ENCODE peak calls at places on chromosomes 13 and 19, in five cellular contexts. M is AG09309, E is nephron progenitor cell, X is endothelial cell, Q is tibial nerve. H is an unnamed sample.

GRCh38 chr19:35009424-35010415 is 9.6 kb downstream of the GRAMD1A start:
- DNase-seq in X (no peak), E (no peak), M (no peak), Q (no peak), H (no peak)

GRCh38 chr13:112247471-112248405 is 128.4 kb upstream of the SPACA7 start:
- DNase-seq in Q (no peak), E (no peak), X (no peak), M (no peak), H (no peak)

GRCh38 chr19:13742756-13743155 is 21.6 kb upstream of the MRI1 start:
- DNase-seq in E (no peak), Q (no peak), M (no peak), X (no peak), H (no peak)

GRCh38 chr19:6737873-6738725 is 719 bp upstream of the GPR108 start:
- DNase-seq in E (peak), M (peak), X (peak), Q (peak), H (no peak)

GRCh38 chr13:26255717-26256277 is 1.9 kb downstream of the CDK8 start:
- DNase-seq in E (no peak), Q (no peak), M (no peak), X (no peak), H (no peak)

GRCh38 chr19:5286465-5287029 is 54.1 kb downstream of the PTPRS start:
- DNase-seq in Q (no peak), E (no peak), X (no peak), M (no peak), H (no peak)

GRCh38 chr13:45391926-45392325 is 26.2 kb downstream of the SLC25A30 start:
- DNase-seq in E (no peak), X (no peak), M (no peak), Q (no peak), H (no peak)

GRCh38 chr13:49635599-49636433 is 7.5 kb downstream of the ARL11 start:
- DNase-seq in X (no peak), E (no peak), Q (no peak), M (no peak), H (no peak)

GRCh38 chr19:19540707-19541515 is 2.8 kb downstream of the CILP2 start:
- DNase-seq in E (peak), M (no peak), X (peak), Q (no peak), H (no peak)

GRCh38 chr19:8592231-8593009 is 15.2 kb upstream of the MYO1F start:
- DNase-seq in M (peak), E (peak), X (peak), Q (peak), H (peak)

GRCh38 chr19:1874554-1875185 is 10.6 kb downstream of the ABHD17A start:
- DNase-seq in Q (no peak), X (no peak), E (no peak), M (no peak), H (no peak)

GRCh38 chr19:33754361-33754760 is 42.3 kb upstream of the KCTD15 start:
- DNase-seq in M (no peak), E (no peak), X (no peak), Q (no peak), H (no peak)

GRCh38 chr13:74021507-74021906 is 112.7 kb downstream of the KLF12 start:
- DNase-seq in X (no peak), M (no peak), E (no peak), Q (no peak), H (no peak)

GRCh38 chr13:79782541-79783216 is 301.7 kb downstream of the NDFIP2 start:
- DNase-seq in E (peak), X (peak), M (no peak), Q (peak), H (no peak)

GRCh38 chr19:29836409-29836825 is 24.6 kb downstream of the CCNE1 start:
- DNase-seq in Q (no peak), E (no peak), M (no peak), X (no peak), H (peak)

GRCh38 chr19:49342291-49342721 is 7.1 kb downstream of the CD37 start:
- DNase-seq in M (no peak), Q (no peak), E (no peak), X (no peak), H (no peak)

GRCh38 chr13:39405596-39405995 is 197.4 kb downstream of the LHFPL6 start:
- DNase-seq in M (no peak), X (no peak), Q (no peak), E (no peak), H (no peak)

GRCh38 chr13:94558721-94559120 is 37.2 kb downstream of the TGDS start:
- DNase-seq in E (no peak), M (no peak), Q (no peak), X (no peak), H (no peak)

GRCh38 chr19:49409441-49410029 is 13.7 kb downstream of the PTH2 start:
- DNase-seq in E (no peak), M (no peak), X (no peak), Q (no peak), H (no peak)

GRCh38 chr19:50003810-50004419 is 21.3 kb downstream of the VRK3 start:
- DNase-seq in Q (no peak), X (no peak), E (no peak), M (peak), H (no peak)

GRCh38 chr19:46958542-46958941 is 61.1 kb upstream of the NPAS1 start:
- DNase-seq in Q (no peak), M (no peak), X (no peak), E (no peak), H (no peak)

GRCh38 chr13:96967248-96967745 is 27.0 kb downstream of the OXGR1 start:
- DNase-seq in M (no peak), E (no peak), X (no peak), Q (no peak), H (no peak)
- TF ChIP-seq CTCF in M (no peak), E (no peak), X (peak), Q (no peak), H (no peak)

GRCh38 chr19:32358311-32358710 is 12.9 kb downstream of the ZNF507 start:
- DNase-seq in X (no peak), Q (no peak), M (no peak), E (no peak), H (no peak)
- TF ChIP-seq CTCF in X (no peak), Q (no peak), M (no peak), E (no peak), H (no peak)

GRCh38 chr13:52846567-52847321 is 1.7 kb downstream of the PCDH8 start:
- DNase-seq in Q (peak), X (peak), E (peak), M (no peak), H (no peak)
- TF ChIP-seq CTCF in Q (peak), X (no peak), E (peak), M (no peak), H (peak)

GRCh38 chr19:3572132-3572854 is 451 bp upstream of the HMG20B start:
- DNase-seq in Q (peak), E (peak), X (peak), M (peak), H (peak)

GRCh38 chr19:3575260-3575741 is 2.6 kb downstream of the HMG20B start:
- DNase-seq in X (peak), M (no peak), E (peak), Q (no peak), H (no peak)

GRCh38 chr19:3573162-3573857 is 566 bp downstream of the HMG20B start:
- DNase-seq in E (peak), Q (no peak), M (no peak), X (no peak), H (no peak)

GRCh38 chr19:3572855-3573161 is at the start of gene HMG20B:
- DNase-seq in M (no peak), Q (no peak), E (no peak), X (no peak), H (no peak)

DNA sequence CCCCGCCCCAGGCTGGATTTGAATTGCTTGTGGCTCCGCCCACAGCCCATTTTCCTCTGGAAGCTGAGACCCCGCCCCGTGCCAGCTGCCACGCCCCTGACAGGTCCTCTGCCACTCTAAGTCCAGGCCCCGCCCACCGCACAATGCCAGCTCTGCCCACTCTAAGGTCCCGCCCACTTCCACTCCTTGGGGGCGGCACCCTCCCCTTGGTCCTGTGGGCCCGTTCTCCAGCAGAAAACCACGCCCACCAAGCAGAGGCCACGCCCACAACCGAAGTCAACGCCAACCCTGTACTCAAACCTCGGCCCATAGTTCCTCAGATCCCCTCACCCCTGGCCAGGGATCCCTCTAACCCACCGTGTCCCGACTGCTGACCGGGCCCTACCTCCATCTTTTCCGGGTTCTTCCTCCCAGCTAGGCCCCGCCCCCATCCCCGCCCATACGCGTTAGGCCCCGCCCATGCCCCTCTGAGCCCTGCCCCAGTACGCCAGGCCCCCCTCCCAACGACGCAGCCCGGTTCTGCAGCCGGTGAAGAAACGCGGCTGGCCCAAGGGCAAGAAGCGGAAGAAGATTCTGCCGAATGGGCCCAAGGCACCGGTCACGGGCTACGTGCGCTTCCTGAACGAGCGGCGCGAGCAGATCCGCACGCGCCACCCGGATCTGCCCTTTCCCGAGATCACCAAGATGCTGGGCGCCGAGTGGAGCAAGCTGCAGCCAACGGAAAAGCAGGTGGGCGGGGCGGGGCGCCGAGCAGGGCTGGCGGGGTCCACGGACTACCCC is 1.3 kb downstream of the HMG20B start:
- DNase-seq in E (peak), M (peak), X (peak), Q (peak), H (peak)
- TF ChIP-seq CTCF in E (no peak), M (no peak), X (no peak), Q (no peak), H (no peak)

DNA sequence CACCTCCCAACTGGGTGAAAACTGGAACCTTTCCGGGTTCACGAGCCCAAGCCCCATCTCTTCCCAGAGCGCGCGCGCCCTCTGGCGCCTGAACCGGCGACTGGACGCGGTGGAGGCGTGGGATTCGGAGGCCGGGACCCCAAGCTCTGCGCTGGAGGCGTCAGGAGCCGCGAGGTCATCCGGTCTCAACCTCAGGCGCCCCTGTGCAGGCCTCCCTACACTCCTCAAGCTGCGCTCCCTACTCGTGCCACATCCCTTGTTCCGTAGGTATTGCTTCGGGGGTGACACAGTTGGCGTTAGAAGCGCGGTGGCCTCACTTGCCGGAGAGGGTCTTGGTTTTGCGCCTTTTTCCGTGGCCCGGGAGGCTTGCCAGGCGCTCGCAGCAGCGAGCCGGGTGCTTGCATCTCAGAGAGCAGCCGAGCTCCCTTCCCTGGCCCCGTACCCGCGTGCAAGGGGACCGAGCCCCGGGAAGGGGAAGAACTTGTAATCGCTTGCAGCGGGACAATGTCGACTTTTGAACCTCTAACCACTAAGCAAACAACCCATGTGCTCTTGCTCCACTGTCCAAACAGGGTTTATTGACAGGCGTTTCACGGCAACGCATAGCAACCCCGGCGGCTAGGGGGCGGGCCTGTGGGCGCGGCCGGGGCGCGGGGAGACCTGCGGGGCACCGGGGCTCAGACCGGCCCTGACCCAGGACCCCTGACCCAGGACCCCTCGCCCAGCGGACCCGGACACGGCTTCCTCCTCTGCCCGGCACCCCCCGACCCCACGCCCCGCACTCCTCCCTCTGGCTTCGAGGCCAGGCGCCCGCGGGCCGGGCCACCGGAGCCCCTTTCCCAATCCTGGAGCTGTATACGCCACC is 8.5 kb downstream of the CDX2 start:
- DNase-seq in X (peak), E (peak), Q (no peak), M (no peak), H (no peak)
- TF ChIP-seq CTCF in X (peak), E (peak), Q (peak), M (peak), H (peak)

DNA sequence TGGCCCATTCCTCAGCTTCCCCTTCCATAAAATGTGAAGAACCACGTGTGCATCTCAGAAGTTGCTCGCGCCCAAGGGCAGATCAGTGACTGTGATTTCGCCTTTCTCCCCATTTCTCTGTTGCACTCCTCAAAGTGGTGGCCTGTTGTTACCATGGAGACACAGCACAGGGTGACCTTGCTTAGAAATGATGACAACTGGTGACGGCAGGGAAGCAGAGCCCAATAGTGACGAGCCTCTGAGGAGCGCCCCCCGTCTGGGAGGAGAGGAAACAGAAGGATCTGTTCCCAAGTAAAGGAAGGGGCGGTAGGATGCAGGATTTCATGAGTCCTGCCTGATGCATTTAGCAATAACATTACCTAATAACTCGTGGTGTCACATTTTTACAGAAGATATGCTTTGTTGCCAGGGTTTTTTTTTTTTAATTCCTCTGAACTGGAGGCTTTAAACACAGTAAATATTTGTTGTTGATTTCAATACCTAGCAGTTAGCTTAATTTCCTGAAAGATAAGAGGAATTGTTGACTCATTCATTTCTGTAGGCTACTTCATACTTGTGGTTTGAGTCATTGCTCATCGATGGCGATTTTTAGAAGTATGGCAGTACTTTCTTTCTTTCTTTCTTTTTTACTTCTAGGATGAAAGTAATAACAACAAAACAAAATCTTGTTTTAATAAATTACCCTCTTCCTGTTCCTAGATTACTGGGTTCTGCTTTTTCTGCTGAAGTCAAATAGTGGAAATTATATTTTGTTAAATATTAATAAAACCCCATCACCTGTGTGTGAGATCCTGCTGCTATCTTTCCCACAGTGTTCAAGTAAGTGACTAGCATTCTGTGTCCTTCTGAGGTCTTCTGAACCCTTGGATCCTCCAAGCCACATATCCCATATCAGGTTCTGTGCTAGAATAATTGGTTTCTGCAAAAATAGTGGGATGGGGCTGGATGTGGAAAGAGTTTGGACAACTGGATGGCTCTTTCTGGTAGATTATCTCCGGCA is 36.0 kb downstream of the MBNL2 start:
- DNase-seq in E (no peak), X (peak), M (peak), Q (no peak), H (no peak)
- TF ChIP-seq CTCF in E (no peak), X (no peak), M (peak), Q (no peak), H (no peak)